ENCODE peak calls at places on chromosome 22, in four cellular contexts. T is fibroblast of lung, S is fibroblast of the aortic adventitia, R is esophagus squamous epithelium. K is an unnamed sample.

GRCh38 chr22:49040754-49041467 is 786.8 kb downstream of the BRD1 start:
- DNase-seq in T (no peak), S (no peak), R (no peak), K (no peak)

GRCh38 chr22:49366437-49366836 is 461.2 kb downstream of the BRD1 start:
- DNase-seq in T (no peak), S (no peak), R (no peak), K (no peak)

GRCh38 chr22:21593406-21594232 is 26.1 kb downstream of the UBE2L3 start:
- DNase-seq in T (no peak), S (no peak), R (no peak), K (no peak)

GRCh38 chr22:46269564-46269963 is 1.8 kb downstream of the TTC38 start:
- DNase-seq in T (no peak), S (no peak), R (no peak), K (no peak)

GRCh38 chr22:41946360-41947180 is at the start of gene CENPM:
- DNase-seq in T (peak), S (peak), R (peak), K (peak)

GRCh38 chr22:17476838-17477237 is 86.5 kb upstream of the SLC25A18 start:
- DNase-seq in T (peak), S (peak), R (no peak), K (no peak)

GRCh38 chr22:27726726-27727449 is 74.7 kb downstream of the MN1 start:
- DNase-seq in T (peak), S (peak), R (peak), K (no peak)

GRCh38 chr22:50526849-50527801 is 1.7 kb upstream of the SCO2 start:
- DNase-seq in T (peak), S (peak), R (no peak), K (no peak)

GRCh38 chr22:48823941-48824340 is 1003.7 kb downstream of the BRD1 start:
- DNase-seq in T (no peak), S (no peak), R (no peak), K (no peak)

GRCh38 chr22:16717699-16718558 is 107.3 kb downstream of the XKR3 start:
- DNase-seq in T (no peak), S (no peak), R (no peak), K (no peak)

GRCh38 chr22:27588273-27588672 is 213.3 kb downstream of the MN1 start:
- DNase-seq in T (no peak), S (no peak), R (no peak), K (no peak)

GRCh38 chr22:19891350-19892248 is 36.9 kb upstream of the GNB1L start:
- DNase-seq in T (peak), S (peak), R (no peak), K (peak)

GRCh38 chr22:48906177-48906835 is 921.4 kb downstream of the BRD1 start:
- DNase-seq in T (no peak), S (no peak), R (no peak), K (no peak)

GRCh38 chr22:29194269-29194668 is 11.4 kb upstream of the EMID1 start:
- DNase-seq in T (no peak), S (no peak), R (no peak), K (no peak)

GRCh38 chr22:46079861-46080821 is 70.2 kb upstream of the PPARA start:
- DNase-seq in T (peak), S (peak), R (no peak), K (no peak)

GRCh38 chr22:25709758-25710157 is 32.2 kb upstream of the MYO18B start:
- DNase-seq in T (no peak), S (no peak), R (no peak), K (peak)

GRCh38 chr22:35733036-35733435 is 15.4 kb downstream of the APOL5 start:
- DNase-seq in T (no peak), S (no peak), R (no peak), K (no peak)
- TF ChIP-seq CTCF in T (no peak), S (no peak), R (no peak), K (no peak)

GRCh38 chr22:22888509-22889353 is 1.1 kb downstream of the IGLL5 start:
- DNase-seq in T (no peak), S (no peak), R (no peak), K (no peak)
- H3K4me3 ChIP-seq in T (no peak), S (no peak), R (no peak), K (peak)

GRCh38 chr22:38300197-38300945 is 16.9 kb downstream of the CSNK1E start:
- DNase-seq in T (no peak), S (no peak), R (no peak), K (no peak)
- TF ChIP-seq CTCF in T (no peak), S (no peak), R (no peak), K (no peak)

GRCh38 chr22:42955842-42956241 is 59.1 kb downstream of the PACSIN2 start:
- DNase-seq in T (no peak), S (no peak), R (no peak), K (no peak)

GRCh38 chr22:42958937-42959336 is 56.0 kb downstream of the PACSIN2 start:
- DNase-seq in T (no peak), S (no peak), R (no peak), K (no peak)

GRCh38 chr22:42959472-42960145 is 55.3 kb downstream of the PACSIN2 start:
- DNase-seq in T (peak), S (peak), R (no peak), K (no peak)

GRCh38 chr22:42957958-42958357 is 57.0 kb downstream of the PACSIN2 start:
- DNase-seq in T (no peak), S (no peak), R (no peak), K (no peak)

DNA sequence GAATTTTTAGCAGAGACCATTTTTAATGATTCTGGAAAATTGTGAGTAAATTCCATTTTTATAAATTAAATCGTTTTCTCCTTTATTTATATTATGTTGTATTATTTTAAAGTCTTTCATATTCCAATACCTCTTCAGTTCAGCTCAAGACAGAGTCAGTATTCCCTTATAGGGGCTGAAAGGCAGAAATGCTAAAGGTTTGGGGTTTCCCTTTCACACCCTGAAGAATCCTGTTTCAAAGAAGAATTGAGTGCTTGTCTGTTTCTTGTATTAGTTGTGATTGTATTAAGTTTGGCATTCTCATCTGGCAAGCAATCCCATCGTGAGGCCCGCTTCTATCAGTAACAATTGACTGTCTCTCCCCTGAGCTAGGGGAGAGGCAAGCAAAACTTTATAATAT is 57.4 kb downstream of the PACSIN2 start:
- DNase-seq in T (no peak), S (no peak), R (no peak), K (no peak)
- H3K4me3 ChIP-seq in T (no peak), S (no peak), R (peak), K (no peak)

GRCh38 chr22:24486501-24486921 is 8.6 kb upstream of the UPB1 start:
- DNase-seq in T (peak), S (peak), R (no peak), K (no peak)

GRCh38 chr22:24482998-24483397 is 12.1 kb upstream of the UPB1 start:
- DNase-seq in T (no peak), S (no peak), R (no peak), K (no peak)

GRCh38 chr22:24483966-24484545 is 11.1 kb upstream of the UPB1 start:
- DNase-seq in T (no peak), S (peak), R (no peak), K (no peak)

GRCh38 chr22:24485170-24485569 is 10.0 kb upstream of the UPB1 start:
- DNase-seq in T (no peak), S (no peak), R (no peak), K (no peak)

DNA sequence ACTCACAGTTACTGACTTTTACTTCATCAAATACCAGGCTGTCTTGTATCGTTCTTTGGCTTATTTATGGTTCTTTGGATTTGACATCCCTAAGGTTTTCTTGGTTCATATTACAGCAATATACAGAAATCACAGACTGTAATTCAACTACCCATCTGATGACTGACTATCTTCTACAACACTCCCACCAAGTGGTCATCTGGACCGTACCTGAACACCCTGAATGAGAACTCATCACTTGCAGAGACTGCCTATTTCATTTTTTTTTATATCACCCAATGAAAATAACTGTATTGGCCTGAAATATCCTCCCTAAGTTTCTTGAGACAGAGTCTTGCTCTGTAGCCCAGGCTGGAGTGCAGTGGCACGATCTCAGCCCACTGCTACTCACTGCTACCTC is 9.5 kb upstream of the UPB1 start:
- DNase-seq in T (no peak), S (peak), R (no peak), K (no peak)
- TF ChIP-seq CTCF in T (peak), S (peak), R (peak), K (peak)

K was measured in GM12864.